ENCODE peak calls at places on chromosomes 6 and 20, in four cellular contexts. K is H1, Z is transverse colon, T is lower lobe of right lung. J is an unnamed sample.
A peak's percentile ranks its signal among the peaks of the same experiment; 100 is the strongest.

GRCh38 chr20:564195-564594 is 20.6 kb upstream of the CSNK2A1 start:
- DNase-seq in K (no peak), Z (no peak), T (no peak), J (peak; percentile 18)

GRCh38 chr20:40956503-40956902 is 72.1 kb upstream of the TOP1 start:
- DNase-seq in K (peak; percentile 31), Z (no peak), T (no peak), J (peak; percentile 15)

GRCh38 chr6:164130151-164130550 is 715.6 kb downstream of the QKI start:
- DNase-seq in K (no peak), Z (no peak), T (no peak), J (no peak)

GRCh38 chr6:100267721-100268123 is 197.0 kb downstream of the SIM1 start:
- DNase-seq in K (no peak), Z (no peak), T (no peak), J (no peak)

GRCh38 chr20:48932375-48932941 is 10.9 kb downstream of the ARFGEF2 start:
- DNase-seq in K (no peak), Z (no peak), T (no peak), J (no peak)

GRCh38 chr20:431012-431904 is 23.2 kb downstream of the RBCK1 start:
- DNase-seq in K (no peak), Z (peak; percentile 59), T (no peak), J (peak; percentile 71)

GRCh38 chr6:43107344-43108062 is 31.4 kb downstream of the PTK7 start:
- DNase-seq in K (no peak), Z (no peak), T (no peak), J (no peak)

GRCh38 chr6:81387163-81387562 is 365.3 kb downstream of the TENT5A start:
- DNase-seq in K (no peak), Z (no peak), T (no peak), J (no peak)

GRCh38 chr6:167754691-167755090 is 72.0 kb upstream of the AFDN start:
- DNase-seq in K (no peak), Z (no peak), T (no peak), J (no peak)

GRCh38 chr6:100417037-100417436 is 47.7 kb downstream of the SIM1 start:
- DNase-seq in K (no peak), Z (no peak), T (no peak), J (no peak)

GRCh38 chr20:2619961-2620595 is 32.4 kb upstream of the NOP56 start:
- DNase-seq in K (no peak), Z (no peak), T (no peak), J (no peak)

GRCh38 chr20:3312940-3313656 is 74.1 kb upstream of the SLC4A11 start:
- DNase-seq in K (no peak), Z (no peak), T (no peak), J (no peak)

GRCh38 chr6:42260424-42260888 is 42.8 kb upstream of the MRPS10 start:
- DNase-seq in K (peak; percentile 73), Z (no peak), T (no peak), J (no peak)

GRCh38 chr20:14865169-14865568 is 527.8 kb upstream of the FLRT3 start:
- DNase-seq in K (no peak), Z (no peak), T (no peak), J (no peak)

GRCh38 chr6:85574932-85575598 is 18.6 kb downstream of the SNX14 start:
- DNase-seq in K (no peak), Z (no peak), T (no peak), J (no peak)

GRCh38 chr6:7505196-7505699 is 36.2 kb upstream of the DSP start:
- DNase-seq in K (peak; percentile 65), Z (peak; percentile 65), T (no peak), J (peak; percentile 63)

GRCh38 chr20:39534846-39535245 is 572.7 kb downstream of the DHX35 start:
- DNase-seq in K (no peak), Z (no peak), T (no peak), J (no peak)

DNA sequence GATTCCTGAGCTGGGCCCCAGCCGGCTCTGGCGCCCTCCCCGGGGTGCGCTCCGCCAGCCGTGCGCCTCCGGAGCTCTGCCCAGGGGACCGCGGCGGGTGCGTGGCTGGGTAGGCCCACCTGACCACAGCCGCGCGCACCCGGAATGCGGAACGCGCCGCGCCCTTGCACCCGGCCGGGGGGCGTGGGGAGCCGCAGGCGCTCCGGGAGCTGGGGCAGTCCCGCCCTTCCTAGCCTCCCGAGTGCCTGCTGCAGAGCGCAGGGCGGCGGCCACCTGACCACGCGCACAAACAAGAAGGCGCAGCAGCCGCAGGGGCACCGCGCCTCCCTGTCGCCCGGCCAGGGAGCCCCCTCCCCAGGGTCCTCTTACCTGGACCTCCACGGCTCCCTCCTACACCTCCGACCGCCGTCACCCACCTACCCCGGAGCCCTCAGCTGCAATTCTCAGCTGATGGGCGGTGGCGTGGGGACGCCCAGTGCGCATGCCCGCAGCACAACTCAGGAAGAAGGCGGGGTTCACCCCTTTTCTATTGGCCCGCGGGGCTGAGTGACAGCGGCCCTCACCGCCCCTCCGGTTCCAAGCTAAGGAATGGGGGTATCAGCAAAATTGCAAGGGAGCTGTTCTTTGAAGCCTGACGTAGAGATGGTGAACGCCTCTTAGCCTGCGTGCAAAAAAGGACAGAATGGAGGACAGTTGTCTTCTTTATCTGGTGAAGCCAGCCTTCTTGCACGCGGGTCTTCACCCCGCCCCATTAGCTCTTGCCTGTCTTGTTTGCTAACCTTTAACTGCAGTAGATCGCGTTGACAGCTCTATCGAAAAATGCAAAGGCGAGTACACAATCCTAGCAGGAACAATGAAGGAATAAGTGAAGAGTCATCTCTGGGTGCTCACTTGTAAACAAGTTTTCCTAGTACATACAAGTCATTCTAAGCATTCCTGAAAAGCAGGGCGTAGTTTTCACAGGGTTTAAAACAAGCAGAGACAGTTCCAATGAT is at the start of gene STX7:
- DNase-seq in K (peak; percentile 89), Z (peak; percentile 93), T (peak; percentile 93), J (peak; percentile 91)
- TF ChIP-seq CTCF in K (no peak), Z (no peak), T (no peak), J (no peak)

DNA sequence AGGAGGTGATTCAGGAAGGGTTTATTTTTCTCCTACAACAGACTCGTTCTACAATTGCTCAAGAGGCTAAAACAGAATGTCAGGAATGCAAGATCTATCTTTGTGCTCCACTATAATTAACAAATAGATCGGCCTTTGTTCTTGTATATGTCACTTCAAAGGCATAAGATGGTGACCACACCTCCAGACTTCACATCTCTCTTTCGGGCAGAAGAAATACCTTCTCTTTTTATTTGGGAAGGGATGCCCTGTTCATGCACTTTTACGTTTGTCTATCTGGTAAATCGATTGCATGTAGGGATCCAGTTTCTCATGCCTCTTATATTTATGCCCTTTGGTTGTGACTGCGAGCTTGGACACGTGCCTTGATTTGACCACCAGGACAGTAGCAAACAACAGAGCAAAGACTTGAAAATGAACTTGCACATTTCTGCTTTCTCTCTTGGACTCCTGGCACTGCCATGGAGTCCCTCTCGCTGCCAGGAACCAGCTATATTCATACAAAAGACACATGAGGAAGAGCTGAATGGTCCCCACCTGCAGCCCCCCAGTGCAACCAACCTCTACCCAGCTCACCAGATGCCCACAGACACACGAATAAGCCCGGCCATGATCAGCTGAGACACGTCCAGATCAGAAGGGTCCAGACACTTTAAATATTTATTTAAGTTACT is 219.8 kb upstream of the STXBP5 start:
- DNase-seq in K (no peak), Z (no peak), T (no peak), J (no peak)
- H3K4me3 ChIP-seq in K (no peak overlapping the region), Z (no peak overlapping the region), T (no peak overlapping the region), J (no peak overlapping the region)

GRCh38 chr20:62918137-62918536 is 8.2 kb downstream of the DIDO1 start:
- DNase-seq in K (no peak), Z (no peak), T (peak; percentile 4), J (no peak)
- H3K4me1 ChIP-seq in K (peaks cover 35% of the 10 kb centered on the region), Z (peaks cover 85% of the 10 kb centered on the region), T (peaks cover 99% of the 10 kb centered on the region), J (peaks cover 53% of the 10 kb centered on the region)

DNA sequence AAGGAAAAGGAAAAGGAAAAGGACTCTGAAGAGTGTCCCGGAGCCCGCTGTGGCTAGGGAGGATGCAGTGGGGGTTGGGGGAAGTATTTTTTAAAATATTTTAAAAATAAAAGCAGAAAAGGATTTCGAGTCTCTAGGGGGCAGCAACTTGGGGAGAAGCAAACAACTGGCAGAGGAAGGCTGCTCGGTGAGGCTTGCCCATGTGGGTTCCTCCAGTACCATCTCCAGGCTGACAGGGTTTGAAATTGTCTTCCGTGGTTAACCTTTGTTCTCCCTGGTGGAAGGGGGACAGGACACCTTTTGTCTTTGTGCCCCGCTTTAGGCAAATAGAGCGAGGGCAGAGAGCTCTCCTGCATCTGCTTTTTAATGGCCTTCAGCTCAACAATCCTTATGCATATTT is 60.4 kb upstream of the SNX9 start:
- DNase-seq in K (no peak), Z (no peak), T (no peak), J (peak; percentile 75)
- TF ChIP-seq CTCF in K (peak; percentile 22), Z (no peak), T (no peak), J (peak; percentile 25)

DNA sequence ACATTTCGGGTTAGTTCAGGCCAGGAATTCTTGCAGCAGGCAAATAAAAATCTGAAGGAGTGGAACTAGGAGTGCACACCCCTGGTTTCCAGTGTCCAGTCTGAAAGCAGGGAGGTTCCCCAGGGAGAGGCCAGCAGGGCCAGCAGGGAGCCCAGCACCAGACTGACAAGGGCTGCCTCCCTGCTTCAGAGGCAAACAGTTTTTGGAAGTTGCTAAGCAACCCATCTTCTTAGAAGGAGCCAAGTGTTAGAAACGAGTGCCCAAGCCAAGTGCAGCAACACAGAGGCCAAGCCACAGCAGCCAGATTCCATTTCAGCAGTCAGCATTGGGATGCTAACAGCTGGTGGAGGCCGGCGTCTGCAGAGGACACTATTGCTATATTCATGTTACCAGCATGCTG is 179.1 kb downstream of the SYNDIG1 start:
- DNase-seq in K (no peak), Z (no peak), T (no peak), J (peak; percentile 34)
- H3K4me3 ChIP-seq in K (no peak overlapping the region), Z (no peak overlapping the region), T (no peak overlapping the region), J (no peak overlapping the region)

DNA sequence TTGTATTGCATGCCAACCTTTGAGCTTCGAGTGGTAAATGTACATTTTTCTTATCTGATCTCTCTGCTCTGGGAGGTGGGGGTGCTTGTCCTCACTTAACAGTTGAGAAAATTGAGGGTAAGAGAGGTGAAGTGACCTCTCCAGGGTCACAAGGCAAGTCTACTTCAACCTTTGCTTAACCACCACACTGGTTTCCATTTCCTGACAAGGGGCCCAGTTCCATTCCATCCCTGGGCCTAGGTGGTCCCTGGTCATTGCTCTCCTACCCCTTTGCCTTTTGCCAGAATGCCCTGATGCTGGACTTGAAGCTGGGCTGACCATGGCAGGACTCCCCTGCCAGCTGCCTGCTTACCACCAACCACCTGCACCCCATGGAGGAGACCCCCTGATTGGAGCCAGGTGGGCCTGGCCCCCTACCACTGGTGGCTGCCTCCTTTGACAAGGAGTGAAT is 9.9 kb upstream of the BPIFB3 start:
- DNase-seq in K (no peak), Z (no peak), T (no peak), J (no peak)
- H3K4me1 ChIP-seq in K (no peaks in the 10 kb centered on the region), Z (no peaks in the 10 kb centered on the region), T (no peaks in the 10 kb centered on the region), J (no peaks in the 10 kb centered on the region)

DNA sequence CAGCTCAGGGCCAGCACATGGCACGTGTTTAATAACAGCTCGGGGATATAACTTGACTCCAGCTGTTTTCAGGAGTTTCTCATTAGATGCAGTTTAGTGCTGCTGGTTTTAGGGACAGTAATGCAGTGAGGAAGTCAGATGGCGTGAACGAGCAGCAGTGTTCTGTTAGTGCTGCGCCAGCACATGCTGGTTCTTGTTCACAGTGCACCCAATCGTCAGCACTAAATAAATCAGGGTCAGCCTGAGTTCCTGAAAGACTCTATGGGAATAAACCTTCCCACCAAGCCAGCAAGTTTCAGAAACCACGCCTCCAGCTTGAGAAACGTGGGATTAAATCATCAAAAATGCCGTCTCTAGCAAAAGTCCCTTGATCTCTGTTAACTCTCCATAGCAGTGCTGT is 235.9 kb upstream of the SUPT3H start:
- DNase-seq in K (peak; percentile 19), Z (peak; percentile 34), T (no peak), J (peak; percentile 52)
- TF ChIP-seq CTCF in K (no peak), Z (no peak), T (no peak), J (no peak)

GRCh38 chr6:113823916-113824315 is 33.2 kb upstream of the MARCKS start:
- DNase-seq in K (no peak), Z (no peak), T (no peak), J (no peak)
- H3K4me3 ChIP-seq in K (no peak overlapping the region), Z (no peak overlapping the region), T (no peak overlapping the region), J (no peak overlapping the region)

GRCh38 chr20:51591871-51592270 is 49.4 kb upstream of the NFATC2 start:
- DNase-seq in K (no peak), Z (no peak), T (no peak), J (no peak)
- H3K4me1 ChIP-seq in K (no peaks in the 10 kb centered on the region), Z (no peaks in the 10 kb centered on the region), T (peaks cover 8% of the 10 kb centered on the region), J (peaks cover 7% of the 10 kb centered on the region)